ENCODE peak calls at places on chromosomes 12 and 14, in four cellular contexts. One of them, this sample, is unnamed. For H3K27me3, the result is how much of the 10 kb centered on the place peaks cover.

GRCh38 chr14:99538275-99538674 is 57.1 kb downstream of the CCNK start:
- DNase-seq in mammary epithelial cell: no peak
- DNase-seq in body of pancreas: no peak
- DNase-seq in tibial artery: no peak
- DNase-seq in this sample: no peak

GRCh38 chr14:95725685-95726336 is 11.9 kb upstream of the TCL1A start:
- DNase-seq in mammary epithelial cell: no peak
- DNase-seq in body of pancreas: no peak
- DNase-seq in tibial artery: no peak
- DNase-seq in this sample: no peak

GRCh38 chr12:11757531-11757930 is 108.1 kb downstream of the ETV6 start:
- DNase-seq in mammary epithelial cell: no peak
- DNase-seq in body of pancreas: no peak
- DNase-seq in tibial artery: no peak
- DNase-seq in this sample: no peak

GRCh38 chr12:44523828-44524227 is 352.3 kb downstream of the NELL2 start:
- DNase-seq in mammary epithelial cell: no peak
- DNase-seq in body of pancreas: no peak
- DNase-seq in tibial artery: no peak
- DNase-seq in this sample: no peak

GRCh38 chr14:56002316-56002715 is 115.9 kb upstream of the PELI2 start:
- DNase-seq in mammary epithelial cell: no peak
- DNase-seq in body of pancreas: no peak
- DNase-seq in tibial artery: no peak
- DNase-seq in this sample: no peak

GRCh38 chr14:94355191-94355794 is 32.2 kb upstream of the SERPINA6 start:
- DNase-seq in mammary epithelial cell: peak
- DNase-seq in body of pancreas: peak
- DNase-seq in tibial artery: no peak
- DNase-seq in this sample: no peak

GRCh38 chr12:56551070-56551469 is 29.4 kb downstream of the RBMS2 start:
- DNase-seq in mammary epithelial cell: no peak
- DNase-seq in body of pancreas: no peak
- DNase-seq in tibial artery: no peak
- DNase-seq in this sample: no peak

GRCh38 chr12:56260921-56261320 is 2.7 kb upstream of the ANKRD52 start:
- DNase-seq in mammary epithelial cell: no peak
- DNase-seq in body of pancreas: no peak
- DNase-seq in tibial artery: no peak
- DNase-seq in this sample: no peak

GRCh38 chr12:50934981-50935807 is 17.1 kb upstream of the HIGD1C start:
- DNase-seq in mammary epithelial cell: no peak
- DNase-seq in body of pancreas: no peak
- DNase-seq in tibial artery: no peak
- DNase-seq in this sample: no peak

GRCh38 chr12:110600254-110600653 is 13.7 kb upstream of the TCTN1 start:
- DNase-seq in mammary epithelial cell: peak
- DNase-seq in body of pancreas: no peak
- DNase-seq in tibial artery: no peak
- DNase-seq in this sample: no peak

GRCh38 chr14:37622231-37622923 is 26.9 kb downstream of the TTC6 start:
- DNase-seq in mammary epithelial cell: no peak
- DNase-seq in body of pancreas: no peak
- DNase-seq in tibial artery: no peak
- DNase-seq in this sample: no peak

GRCh38 chr14:45698462-45699134 is 445.6 kb upstream of the MIS18BP1 start:
- DNase-seq in mammary epithelial cell: peak
- DNase-seq in body of pancreas: peak
- DNase-seq in tibial artery: no peak
- DNase-seq in this sample: no peak

GRCh38 chr12:107779077-107779840 is 4.8 kb downstream of the ASCL4 start:
- DNase-seq in mammary epithelial cell: no peak
- DNase-seq in body of pancreas: no peak
- DNase-seq in tibial artery: no peak
- DNase-seq in this sample: no peak
- H3K27me3 ChIP-seq in mammary epithelial cell: under half
- H3K27me3 ChIP-seq in body of pancreas: under half
- H3K27me3 ChIP-seq in tibial artery: under half
- H3K27me3 ChIP-seq in this sample: under half

GRCh38 chr12:49088190-49088931 is 6.2 kb downstream of the DHH start:
- DNase-seq in mammary epithelial cell: peak
- DNase-seq in body of pancreas: peak
- DNase-seq in tibial artery: peak
- DNase-seq in this sample: peak
- TF ChIP-seq CTCF in mammary epithelial cell: peak
- TF ChIP-seq CTCF in body of pancreas: peak
- TF ChIP-seq CTCF in tibial artery: peak
- TF ChIP-seq CTCF in this sample: peak

GRCh38 chr12:116484807-116485206 is 74.4 kb upstream of the MAP1LC3B2 start:
- DNase-seq in mammary epithelial cell: no peak
- DNase-seq in body of pancreas: no peak
- DNase-seq in tibial artery: no peak
- DNase-seq in this sample: no peak

GRCh38 chr12:116483959-116484699 is 75.1 kb upstream of the MAP1LC3B2 start:
- DNase-seq in mammary epithelial cell: no peak
- DNase-seq in body of pancreas: no peak
- DNase-seq in tibial artery: no peak
- DNase-seq in this sample: no peak

GRCh38 chr12:116482859-116483258 is 76.3 kb upstream of the MAP1LC3B2 start:
- DNase-seq in mammary epithelial cell: no peak
- DNase-seq in body of pancreas: no peak
- DNase-seq in tibial artery: no peak
- DNase-seq in this sample: no peak

GRCh38 chr12:116480210-116480818 is 78.9 kb upstream of the MAP1LC3B2 start:
- DNase-seq in mammary epithelial cell: peak
- DNase-seq in body of pancreas: no peak
- DNase-seq in tibial artery: no peak
- DNase-seq in this sample: no peak

DNA sequence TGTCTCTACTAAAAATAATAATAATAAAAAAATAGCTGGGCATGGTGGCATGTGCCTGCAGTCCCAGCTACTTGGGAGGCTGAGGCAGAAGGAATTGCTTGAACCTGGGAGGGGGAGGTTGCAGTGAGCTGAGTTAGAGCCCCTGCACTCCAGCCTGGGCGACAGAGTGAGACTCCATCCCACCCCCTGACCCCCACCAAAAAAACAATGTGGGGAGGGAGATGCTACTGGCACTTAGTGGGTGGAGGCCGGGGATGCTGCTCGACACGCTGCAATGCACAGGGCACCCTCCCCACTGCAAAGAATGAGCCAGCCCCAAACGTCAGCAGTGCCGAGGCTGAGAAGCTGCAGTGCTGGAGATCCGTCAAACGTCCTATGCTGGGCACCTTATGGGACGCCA is 77.5 kb upstream of the MAP1LC3B2 start:
- DNase-seq in mammary epithelial cell: no peak
- DNase-seq in body of pancreas: no peak
- DNase-seq in tibial artery: no peak
- DNase-seq in this sample: no peak
- H3K27me3 ChIP-seq in mammary epithelial cell: under half
- H3K27me3 ChIP-seq in body of pancreas: under half
- H3K27me3 ChIP-seq in tibial artery: under half
- H3K27me3 ChIP-seq in this sample: under half

DNA sequence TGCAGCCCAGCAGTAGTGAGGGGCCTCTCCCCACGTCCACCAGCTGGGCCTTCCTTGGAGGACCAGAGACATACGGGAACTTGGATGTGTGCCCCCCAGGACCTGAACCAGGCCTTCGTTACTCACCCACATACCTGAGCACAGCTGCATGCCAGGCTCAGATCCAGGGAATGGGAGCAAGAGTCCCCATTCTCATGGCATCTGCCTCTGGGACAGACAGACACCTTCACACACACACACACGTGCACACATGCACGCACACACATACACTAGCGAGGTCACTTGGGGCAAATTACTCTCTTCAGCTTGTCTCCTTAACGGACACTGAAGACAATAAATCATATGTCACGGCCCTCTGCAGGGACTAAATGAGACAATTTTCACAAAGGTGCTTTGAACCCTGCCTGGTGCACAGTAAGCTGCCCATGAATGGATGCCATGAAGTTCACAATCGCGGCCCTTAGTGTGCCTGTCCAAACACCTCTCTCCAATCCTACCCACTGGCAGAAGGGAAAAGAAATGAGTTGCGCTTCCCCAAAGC is 5.7 kb downstream of the SCARB1 start:
- DNase-seq in mammary epithelial cell: no peak
- DNase-seq in body of pancreas: no peak
- DNase-seq in tibial artery: no peak
- DNase-seq in this sample: no peak
- TF ChIP-seq CTCF in mammary epithelial cell: no peak
- TF ChIP-seq CTCF in body of pancreas: no peak
- TF ChIP-seq CTCF in tibial artery: no peak
- TF ChIP-seq CTCF in this sample: no peak

GRCh38 chr12:32155041-32155440 is 48.4 kb downstream of the BICD1 start:
- DNase-seq in mammary epithelial cell: no peak
- DNase-seq in body of pancreas: no peak
- DNase-seq in tibial artery: no peak
- DNase-seq in this sample: no peak

GRCh38 chr12:32151552-32151951 is 44.9 kb downstream of the BICD1 start:
- DNase-seq in mammary epithelial cell: peak
- DNase-seq in body of pancreas: no peak
- DNase-seq in tibial artery: no peak
- DNase-seq in this sample: no peak

GRCh38 chr12:32149489-32149888 is 42.8 kb downstream of the BICD1 start:
- DNase-seq in mammary epithelial cell: no peak
- DNase-seq in body of pancreas: no peak
- DNase-seq in tibial artery: no peak
- DNase-seq in this sample: no peak

GRCh38 chr12:32148372-32148771 is 41.7 kb downstream of the BICD1 start:
- DNase-seq in mammary epithelial cell: peak
- DNase-seq in body of pancreas: no peak
- DNase-seq in tibial artery: no peak
- DNase-seq in this sample: no peak

GRCh38 chr12:32151081-32151480 is 44.4 kb downstream of the BICD1 start:
- DNase-seq in mammary epithelial cell: no peak
- DNase-seq in body of pancreas: no peak
- DNase-seq in tibial artery: no peak
- DNase-seq in this sample: no peak
- H3K27me3 ChIP-seq in mammary epithelial cell: under half
- H3K27me3 ChIP-seq in body of pancreas: under half
- H3K27me3 ChIP-seq in tibial artery: under half
- H3K27me3 ChIP-seq in this sample: under half

DNA sequence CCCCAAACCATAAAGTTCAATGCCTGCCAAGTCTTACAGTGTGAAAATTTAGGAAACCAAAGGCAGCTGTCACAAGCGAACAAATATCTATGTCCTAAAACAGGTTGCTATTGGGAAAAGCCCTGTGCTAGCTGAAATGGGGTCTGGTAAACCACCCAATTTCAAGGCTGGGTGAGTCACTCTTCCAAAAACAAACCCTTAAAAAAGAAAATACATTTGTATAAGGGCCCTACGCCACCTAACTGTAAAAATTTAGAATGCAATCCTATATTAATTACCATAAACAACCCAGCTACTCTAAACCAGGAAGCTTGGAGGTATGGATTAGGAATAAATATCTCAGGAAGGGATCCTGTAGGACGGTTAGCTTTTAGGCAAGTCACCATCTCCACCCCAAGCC is 32.1 kb downstream of the PRMT8 start:
- DNase-seq in mammary epithelial cell: peak
- DNase-seq in body of pancreas: no peak
- DNase-seq in tibial artery: no peak
- DNase-seq in this sample: no peak
- TF ChIP-seq CTCF in mammary epithelial cell: peak
- TF ChIP-seq CTCF in body of pancreas: no peak
- TF ChIP-seq CTCF in tibial artery: no peak
- TF ChIP-seq CTCF in this sample: peak